ENCODE peak calls at places on chromosomes 12 and 14, in ten cellular contexts. K, C, L, S, V, J, Z, Y, O and X are unnamed samples.
A peak's percentile ranks its signal among the peaks of the same experiment; 100 is the strongest.

GRCh38 chr12:131687346-131688125 is 23.4 kb upstream of the SFSWAP start:
- DNase-seq in Y (no peak), L (no peak), V (peak; percentile 14), Z (no peak), C (no peak), J (no peak), O (no peak), S (no peak), K (no peak), X (no peak)

GRCh38 chr12:73798523-73798922 is 739.1 kb upstream of the ATXN7L3B start:
- DNase-seq in J (no peak), L (no peak), S (no peak), O (no peak), K (no peak), C (no peak), Y (no peak), Z (no peak), V (peak; percentile 77), X (no peak)

GRCh38 chr12:121036810-121037326 is 2.2 kb downstream of the OASL start:
- DNase-seq in V (no peak), L (peak; percentile 81), C (peak; percentile 44), Z (peak; percentile 8), K (no peak), S (no peak), J (no peak), O (no peak), Y (no peak), X (no peak)

GRCh38 chr14:83133986-83134664 is 1600.5 kb upstream of the SEL1L start:
- DNase-seq in Z (no peak), L (no peak), Y (no peak), S (no peak), J (no peak), K (no peak), O (no peak), C (no peak), V (no peak), X (no peak)

GRCh38 chr12:43444940-43445564 is 107.0 kb downstream of the ADAMTS20 start:
- DNase-seq in C (peak; percentile 28), J (peak; percentile 73), L (peak; percentile 35), Z (no peak), K (peak; percentile 70), O (peak; percentile 29), Y (peak; percentile 71), V (peak; percentile 93), S (no peak), X (peak; percentile 34)

GRCh38 chr12:132075026-132075713 is 68.9 kb downstream of the DDX51 start:
- DNase-seq in C (no peak), Z (no peak), O (no peak), K (no peak), L (no peak), S (no peak), J (no peak), Y (no peak), V (no peak), X (no peak)

GRCh38 chr12:87760943-87761342 is 268.3 kb downstream of the C12orf50 start:
- DNase-seq in C (no peak), K (no peak), S (no peak), J (no peak), L (no peak), Y (no peak), V (no peak), O (no peak), Z (no peak), X (no peak)

GRCh38 chr12:116528067-116528466 is 31.1 kb upstream of the MAP1LC3B2 start:
- DNase-seq in Y (no peak), S (no peak), L (peak; percentile 59), J (no peak), V (peak; percentile 22), Z (no peak), O (no peak), C (no peak), K (peak; percentile 91), X (no peak)

GRCh38 chr14:103878180-103878579 is 30.8 kb upstream of the PPP1R13B start:
- DNase-seq in Y (no peak), J (no peak), O (no peak), K (no peak), Z (no peak), C (no peak), S (no peak), V (no peak), L (no peak), X (no peak)

GRCh38 chr14:68841030-68841809 is 48.4 kb upstream of the ZFP36L1 start:
- DNase-seq in L (no peak), J (no peak), C (no peak), Z (no peak), K (no peak), Y (no peak), S (no peak), V (no peak), O (no peak), X (no peak)

GRCh38 chr12:12081836-12082497 is 11.2 kb downstream of the BCL2L14 start:
- DNase-seq in J (peak; percentile 12), Z (no peak), C (no peak), Y (peak; percentile 48), O (peak; percentile 5), K (peak; percentile 78), L (peak; percentile 35), V (peak; percentile 92), S (no peak), X (peak; percentile 42)

GRCh38 chr14:76550534-76550933 is 174.6 kb downstream of the ESRRB start:
- DNase-seq in Y (peak; percentile 28), C (no peak), O (no peak), J (no peak), S (no peak), L (no peak), V (peak; percentile 7), Z (no peak), K (no peak), X (no peak)

GRCh38 chr14:61218765-61219164 is 62.4 kb downstream of the TMEM30B start:
- DNase-seq in J (no peak), Y (no peak), V (no peak), L (no peak), K (no peak), Z (no peak), C (no peak), S (no peak), O (peak; percentile 37), X (no peak)

GRCh38 chr12:94994312-94994711 is 9.2 kb downstream of the NDUFA12 start:
- DNase-seq in Z (no peak), S (no peak), K (peak; percentile 46), Y (no peak), J (no peak), O (no peak), C (no peak), V (no peak), L (peak; percentile 50), X (no peak)

GRCh38 chr12:27260746-27261145 is 16.7 kb downstream of the STK38L start:
- DNase-seq in O (no peak), Y (no peak), Z (no peak), J (no peak), C (no peak), S (no peak), V (no peak), L (no peak), K (no peak), X (no peak)

GRCh38 chr12:120639771-120640721 is at the start of gene CABP1:
- DNase-seq in O (no peak), L (no peak), Z (no peak), J (peak; percentile 33), V (peak; percentile 60), C (peak; percentile 59), Y (peak; percentile 49), S (no peak), K (no peak), X (peak; percentile 83)

GRCh38 chr12:121490401-121491257 is 90.2 kb downstream of the KDM2B start:
- DNase-seq in V (no peak), S (no peak), Y (no peak), C (no peak), L (no peak), J (no peak), O (no peak), Z (no peak), K (no peak), X (no peak)

GRCh38 chr12:113194971-113195391 is 9.5 kb downstream of the RITA1 start:
- DNase-seq in L (peak; percentile 35), O (no peak), C (no peak), S (no peak), K (no peak), J (no peak), Z (no peak), V (no peak), Y (no peak), X (no peak)

GRCh38 chr14:85437143-85437542 is 92.8 kb upstream of the FLRT2 start:
- DNase-seq in J (no peak), V (peak; percentile 23), Y (no peak), O (no peak), K (peak; percentile 88), Z (no peak), L (peak; percentile 95), S (no peak), C (no peak), X (no peak)

GRCh38 chr12:102022286-102022685 is 39.5 kb downstream of the WASHC3 start:
- DNase-seq in Z (no peak), V (no peak), K (no peak), O (no peak), J (no peak), C (no peak), S (no peak), L (no peak), Y (no peak), X (no peak)

GRCh38 chr12:71848212-71848611 is 8.7 kb downstream of the TBC1D15 start:
- DNase-seq in K (no peak), Z (no peak), C (no peak), V (no peak), Y (no peak), S (no peak), L (no peak), O (no peak), J (no peak), X (no peak)

GRCh38 chr12:4584896-4585295 is 22.9 kb downstream of the DYRK4 start:
- DNase-seq in K (no peak), J (no peak), L (no peak), O (no peak), C (no peak), S (no peak), Y (no peak), Z (no peak), V (no peak), X (no peak)

GRCh38 chr12:104494137-104494815 is 37.5 kb downstream of the CHST11 start:
- DNase-seq in C (peak; percentile 67), L (no peak), J (no peak), Y (no peak), O (peak; percentile 57), K (no peak), Z (peak; percentile 51), S (no peak), V (no peak), X (peak; percentile 28)

GRCh38 chr12:2666411-2666810 is 128.4 kb upstream of the FKBP4 start:
- DNase-seq in S (no peak), V (no peak), J (no peak), O (no peak), Y (no peak), L (no peak), K (no peak), C (no peak), Z (no peak), X (no peak)

GRCh38 chr12:131087991-131088700 is 134.4 kb downstream of the ADGRD1 start:
- DNase-seq in V (no peak), J (no peak), K (no peak), Y (no peak), S (no peak), C (no peak), L (no peak), O (no peak), Z (peak; percentile 40), X (no peak)

GRCh38 chr14:22255042-22255441 is 334.0 kb downstream of the DAD1 start:
- DNase-seq in C (no peak), S (no peak), O (no peak), Y (no peak), K (no peak), J (no peak), L (no peak), V (no peak), Z (no peak), X (no peak)

GRCh38 chr14:98984719-98985041 is 287.3 kb downstream of the BCL11B start:
- DNase-seq in Z (no peak), V (no peak), L (no peak), S (no peak), J (no peak), K (no peak), O (no peak), Y (no peak), C (peak; percentile 59), X (no peak)